ENCODE peak calls at places on chromosomes 4 and X, in five cellular contexts. One of them, this sample, is unnamed.

GRCh38 chrX:38806054-38806389 is 4.8 kb downstream of the MID1IP1 start:
- DNase-seq in CD4-positive, alpha-beta memory T cell: no peak
- DNase-seq in pancreas: no peak
- DNase-seq in fibroblast of lung: no peak
- DNase-seq in sigmoid colon: no peak
- DNase-seq in this sample: peak; percentile 9

GRCh38 chr4:173505924-173506779 is 23.9 kb downstream of the HAND2 start:
- DNase-seq in CD4-positive, alpha-beta memory T cell: no peak
- DNase-seq in pancreas: peak; percentile 64
- DNase-seq in fibroblast of lung: peak; percentile 67
- DNase-seq in sigmoid colon: peak; percentile 90
- DNase-seq in this sample: no peak

GRCh38 chrX:152810403-152810802 is 20.2 kb downstream of the CETN2 start:
- DNase-seq in CD4-positive, alpha-beta memory T cell: no peak
- DNase-seq in pancreas: no peak
- DNase-seq in fibroblast of lung: no peak
- DNase-seq in sigmoid colon: no peak
- DNase-seq in this sample: no peak

GRCh38 chrX:55210931-55211677 is 9.0 kb upstream of the PAGE5 start:
- DNase-seq in CD4-positive, alpha-beta memory T cell: no peak
- DNase-seq in pancreas: no peak
- DNase-seq in fibroblast of lung: no peak
- DNase-seq in sigmoid colon: no peak
- DNase-seq in this sample: no peak

GRCh38 chr4:14920759-14921313 is 81.4 kb upstream of the CPEB2 start:
- DNase-seq in CD4-positive, alpha-beta memory T cell: peak; percentile 19
- DNase-seq in pancreas: no peak
- DNase-seq in fibroblast of lung: no peak
- DNase-seq in sigmoid colon: no peak
- DNase-seq in this sample: no peak

GRCh38 chrX:65093658-65094057 is 117.4 kb upstream of the ZC4H2 start:
- DNase-seq in CD4-positive, alpha-beta memory T cell: no peak
- DNase-seq in pancreas: no peak
- DNase-seq in fibroblast of lung: no peak
- DNase-seq in sigmoid colon: no peak
- DNase-seq in this sample: no peak

GRCh38 chr4:160299608-160300007 is 1196.7 kb downstream of the RAPGEF2 start:
- DNase-seq in CD4-positive, alpha-beta memory T cell: no peak
- DNase-seq in pancreas: no peak
- DNase-seq in fibroblast of lung: no peak
- DNase-seq in sigmoid colon: no peak
- DNase-seq in this sample: no peak

GRCh38 chrX:30906726-30907125 is 17.7 kb upstream of the TAB3 start:
- DNase-seq in CD4-positive, alpha-beta memory T cell: no peak
- DNase-seq in pancreas: no peak
- DNase-seq in fibroblast of lung: peak; percentile 3
- DNase-seq in sigmoid colon: no peak
- DNase-seq in this sample: no peak

GRCh38 chr4:47926667-47927258 is 12.4 kb upstream of the NFXL1 start:
- DNase-seq in CD4-positive, alpha-beta memory T cell: peak; percentile 47
- DNase-seq in pancreas: peak; percentile 67
- DNase-seq in fibroblast of lung: peak; percentile 52
- DNase-seq in sigmoid colon: no peak
- DNase-seq in this sample: no peak

GRCh38 chr4:1247811-1248261 is 1.1 kb downstream of the CTBP1 start:
- DNase-seq in CD4-positive, alpha-beta memory T cell: no peak
- DNase-seq in pancreas: no peak
- DNase-seq in fibroblast of lung: no peak
- DNase-seq in sigmoid colon: peak; percentile 71
- DNase-seq in this sample: peak; percentile 13

GRCh38 chr4:39621582-39621981 is 17.1 kb downstream of the SMIM14 start:
- DNase-seq in CD4-positive, alpha-beta memory T cell: no peak
- DNase-seq in pancreas: peak; percentile 53
- DNase-seq in fibroblast of lung: peak; percentile 69
- DNase-seq in sigmoid colon: no peak
- DNase-seq in this sample: peak; percentile 13

GRCh38 chr4:119394826-119395225 is 72.9 kb upstream of the FABP2 start:
- DNase-seq in CD4-positive, alpha-beta memory T cell: no peak
- DNase-seq in pancreas: no peak
- DNase-seq in fibroblast of lung: no peak
- DNase-seq in sigmoid colon: no peak
- DNase-seq in this sample: no peak

DNA sequence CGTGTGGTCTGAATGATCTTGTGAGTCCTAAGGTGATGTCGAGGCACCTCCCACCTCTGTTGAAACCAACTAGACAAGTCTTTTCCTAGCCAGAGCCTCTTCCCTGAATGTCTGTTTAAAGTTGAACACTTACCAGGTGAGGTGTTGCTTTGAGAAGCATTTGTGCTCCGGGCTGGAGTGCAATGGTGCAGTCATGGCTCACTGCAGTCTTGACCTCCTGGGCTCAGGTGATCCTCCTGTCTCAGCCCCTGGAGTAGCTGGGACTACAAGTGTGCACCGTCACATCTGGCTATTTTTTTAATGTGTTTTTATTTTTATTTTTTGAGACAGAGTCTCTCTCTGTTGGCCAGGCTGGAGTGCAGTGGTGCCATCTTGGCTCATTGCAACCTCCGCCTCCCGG is 18.1 kb downstream of the RNF4 start:
- DNase-seq in CD4-positive, alpha-beta memory T cell: no peak
- DNase-seq in pancreas: no peak
- DNase-seq in fibroblast of lung: no peak
- DNase-seq in sigmoid colon: no peak
- DNase-seq in this sample: no peak
- H3K27ac ChIP-seq in CD4-positive, alpha-beta memory T cell: no peak overlapping the region
- H3K27ac ChIP-seq in pancreas: no peak overlapping the region
- H3K27ac ChIP-seq in fibroblast of lung: no peak overlapping the region
- H3K27ac ChIP-seq in sigmoid colon: no peak overlapping the region
- H3K27ac ChIP-seq in this sample: no peak overlapping the region

GRCh38 chr4:156774422-156774821 is 197.2 kb downstream of the PDGFC start:
- DNase-seq in CD4-positive, alpha-beta memory T cell: no peak
- DNase-seq in pancreas: no peak
- DNase-seq in fibroblast of lung: peak; percentile 93
- DNase-seq in sigmoid colon: no peak
- DNase-seq in this sample: no peak
- H3K4me3 ChIP-seq in CD4-positive, alpha-beta memory T cell: no peak overlapping the region
- H3K4me3 ChIP-seq in pancreas: no peak overlapping the region
- H3K4me3 ChIP-seq in fibroblast of lung: no peak overlapping the region
- H3K4me3 ChIP-seq in sigmoid colon: no peak overlapping the region
- H3K4me3 ChIP-seq in this sample: no peak overlapping the region

GRCh38 chr4:40718571-40718970 is 31.2 kb upstream of the NSUN7 start:
- DNase-seq in CD4-positive, alpha-beta memory T cell: no peak
- DNase-seq in pancreas: peak; percentile 45
- DNase-seq in fibroblast of lung: no peak
- DNase-seq in sigmoid colon: no peak
- DNase-seq in this sample: no peak
- H3K27ac ChIP-seq in CD4-positive, alpha-beta memory T cell: no peak overlapping the region
- H3K27ac ChIP-seq in pancreas: peak overlapping the region; percentile 57
- H3K27ac ChIP-seq in fibroblast of lung: no peak overlapping the region
- H3K27ac ChIP-seq in sigmoid colon: no peak overlapping the region
- H3K27ac ChIP-seq in this sample: no peak overlapping the region

GRCh38 chrX:112078606-112079005 is 4.0 kb downstream of the TRPC5 start:
- DNase-seq in CD4-positive, alpha-beta memory T cell: no peak
- DNase-seq in pancreas: no peak
- DNase-seq in fibroblast of lung: no peak
- DNase-seq in sigmoid colon: no peak
- DNase-seq in this sample: no peak

GRCh38 chrX:112081781-112082482 is 644 bp downstream of the TRPC5 start:
- DNase-seq in CD4-positive, alpha-beta memory T cell: no peak
- DNase-seq in pancreas: no peak
- DNase-seq in fibroblast of lung: no peak
- DNase-seq in sigmoid colon: no peak
- DNase-seq in this sample: no peak

GRCh38 chrX:112085149-112085548 is 2.6 kb upstream of the TRPC5 start:
- DNase-seq in CD4-positive, alpha-beta memory T cell: no peak
- DNase-seq in pancreas: no peak
- DNase-seq in fibroblast of lung: no peak
- DNase-seq in sigmoid colon: no peak
- DNase-seq in this sample: no peak

GRCh38 chrX:112087545-112087944 is 5.0 kb upstream of the TRPC5 start:
- DNase-seq in CD4-positive, alpha-beta memory T cell: no peak
- DNase-seq in pancreas: no peak
- DNase-seq in fibroblast of lung: no peak
- DNase-seq in sigmoid colon: no peak
- DNase-seq in this sample: no peak

GRCh38 chrX:112083624-112084326 is 1.2 kb upstream of the TRPC5 start:
- DNase-seq in CD4-positive, alpha-beta memory T cell: no peak
- DNase-seq in pancreas: no peak
- DNase-seq in fibroblast of lung: no peak
- DNase-seq in sigmoid colon: no peak
- DNase-seq in this sample: no peak
- H3K4me3 ChIP-seq in CD4-positive, alpha-beta memory T cell: no peak overlapping the region
- H3K4me3 ChIP-seq in pancreas: no peak overlapping the region
- H3K4me3 ChIP-seq in fibroblast of lung: no peak overlapping the region
- H3K4me3 ChIP-seq in sigmoid colon: no peak overlapping the region
- H3K4me3 ChIP-seq in this sample: no peak overlapping the region

GRCh38 chr4:132992686-132993085 is 156.4 kb upstream of the PCDH10 start:
- DNase-seq in CD4-positive, alpha-beta memory T cell: no peak
- DNase-seq in pancreas: no peak
- DNase-seq in fibroblast of lung: no peak
- DNase-seq in sigmoid colon: no peak
- DNase-seq in this sample: no peak
- H3K27ac ChIP-seq in CD4-positive, alpha-beta memory T cell: no peak overlapping the region
- H3K27ac ChIP-seq in pancreas: no peak overlapping the region
- H3K27ac ChIP-seq in fibroblast of lung: no peak overlapping the region
- H3K27ac ChIP-seq in sigmoid colon: no peak overlapping the region
- H3K27ac ChIP-seq in this sample: no peak overlapping the region

DNA sequence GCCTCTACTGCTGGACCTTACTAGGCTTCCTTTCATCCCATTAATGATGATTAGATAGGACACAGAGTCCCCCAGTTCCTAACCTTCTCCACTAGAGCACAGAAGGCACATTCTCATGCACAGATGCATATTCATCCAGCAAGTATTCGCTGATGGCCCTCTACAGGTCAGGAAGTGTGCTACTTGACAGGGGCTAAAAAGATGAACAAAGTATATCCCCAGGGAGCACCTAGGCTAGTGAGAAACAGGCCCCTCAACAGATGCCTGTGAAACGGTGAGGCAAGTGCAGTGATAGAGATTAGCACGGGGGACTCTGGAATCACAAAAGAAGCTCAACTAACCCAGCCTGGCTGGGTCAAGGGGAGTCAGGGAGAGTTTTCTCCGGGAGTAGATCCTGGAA is 95.8 kb downstream of the MGST2 start:
- DNase-seq in CD4-positive, alpha-beta memory T cell: no peak
- DNase-seq in pancreas: no peak
- DNase-seq in fibroblast of lung: no peak
- DNase-seq in sigmoid colon: no peak
- DNase-seq in this sample: no peak
- H3K4me3 ChIP-seq in CD4-positive, alpha-beta memory T cell: no peak overlapping the region
- H3K4me3 ChIP-seq in pancreas: no peak overlapping the region
- H3K4me3 ChIP-seq in fibroblast of lung: no peak overlapping the region
- H3K4me3 ChIP-seq in sigmoid colon: no peak overlapping the region
- H3K4me3 ChIP-seq in this sample: no peak overlapping the region

GRCh38 chr4:41212221-41213203 is 1.8 kb downstream of the APBB2 start:
- DNase-seq in CD4-positive, alpha-beta memory T cell: no peak
- DNase-seq in pancreas: peak; percentile 57
- DNase-seq in fibroblast of lung: peak; percentile 81
- DNase-seq in sigmoid colon: peak; percentile 74
- DNase-seq in this sample: peak; percentile 17
- H3K27ac ChIP-seq in CD4-positive, alpha-beta memory T cell: no peak overlapping the region
- H3K27ac ChIP-seq in pancreas: no peak overlapping the region
- H3K27ac ChIP-seq in fibroblast of lung: peak overlapping the region; percentile 52
- H3K27ac ChIP-seq in sigmoid colon: no peak overlapping the region
- H3K27ac ChIP-seq in this sample: peak overlapping the region; percentile 73

This sample was measured in gastrocnemius medialis.